ENCODE peak calls at places on chromosomes 3 and 15, in five cellular contexts. U, N, W, Y and P are unnamed samples.

GRCh38 chr3:13119471-13120220 is 46.4 kb upstream of the IQSEC1 start:
- DNase-seq in Y (no peak), U (no peak), N (no peak), W (no peak), P (no peak)

GRCh38 chr3:5264093-5264610 is 76.6 kb downstream of the EDEM1 start:
- DNase-seq in U (no peak), W (peak; percentile 11), N (no peak), Y (no peak), P (no peak)

GRCh38 chr3:128133273-128133883 is 9.8 kb upstream of the RUVBL1 start:
- DNase-seq in Y (no peak), W (peak; percentile 53), N (no peak), U (peak; percentile 84), P (no peak)

GRCh38 chr3:27729748-27730611 is 7.9 kb upstream of the EOMES start:
- DNase-seq in N (no peak), Y (no peak), U (peak; percentile 54), W (no peak), P (no peak)

GRCh38 chr3:197558000-197558399 is 2.2 kb upstream of the BDH1 start:
- DNase-seq in W (no peak), N (no peak), Y (no peak), U (no peak), P (no peak)

GRCh38 chr3:184325715-184326114 is 11.3 kb downstream of the EIF4G1 start:
- DNase-seq in U (no peak), N (no peak), Y (no peak), W (no peak), P (no peak)

GRCh38 chr15:79171320-79172031 is 80.9 kb upstream of the RASGRF1 start:
- DNase-seq in W (no peak), Y (no peak), U (no peak), N (no peak), P (no peak)

GRCh38 chr15:28873585-28874139 is 12.1 kb upstream of the APBA2 start:
- DNase-seq in Y (no peak), N (no peak), U (no peak), W (no peak), P (no peak)

GRCh38 chr3:197718904-197719303 is 17.8 kb downstream of the RUBCN start:
- DNase-seq in U (peak; percentile 24), N (no peak), W (peak; percentile 92), Y (no peak), P (no peak)

GRCh38 chr15:99568548-99569352 is 3.0 kb downstream of the MEF2A start:
- DNase-seq in W (no peak), N (no peak), Y (no peak), U (no peak), P (no peak)

GRCh38 chr15:53837263-53837662 is 77.8 kb upstream of the WDR72 start:
- DNase-seq in Y (no peak), N (no peak), W (peak; percentile 18), U (no peak), P (no peak)

GRCh38 chr15:64013179-64014043 is 32.9 kb downstream of the DAPK2 start:
- DNase-seq in Y (no peak), N (no peak), U (no peak), W (no peak), P (no peak)

GRCh38 chr3:171044828-171045793 is 18.6 kb upstream of the SLC2A2 start:
- DNase-seq in W (peak; percentile 81), U (peak; percentile 91), Y (no peak), N (no peak), P (no peak)

GRCh38 chr3:141094851-141095545 is 43.9 kb downstream of the SPSB4 start:
- DNase-seq in W (no peak), N (peak; percentile 82), Y (peak; percentile 81), U (peak; percentile 73), P (peak; percentile 93)

GRCh38 chr15:60752973-60753720 is 274.2 kb upstream of the ICE2 start:
- DNase-seq in N (no peak), Y (no peak), W (no peak), U (peak; percentile 59), P (no peak)

DNA sequence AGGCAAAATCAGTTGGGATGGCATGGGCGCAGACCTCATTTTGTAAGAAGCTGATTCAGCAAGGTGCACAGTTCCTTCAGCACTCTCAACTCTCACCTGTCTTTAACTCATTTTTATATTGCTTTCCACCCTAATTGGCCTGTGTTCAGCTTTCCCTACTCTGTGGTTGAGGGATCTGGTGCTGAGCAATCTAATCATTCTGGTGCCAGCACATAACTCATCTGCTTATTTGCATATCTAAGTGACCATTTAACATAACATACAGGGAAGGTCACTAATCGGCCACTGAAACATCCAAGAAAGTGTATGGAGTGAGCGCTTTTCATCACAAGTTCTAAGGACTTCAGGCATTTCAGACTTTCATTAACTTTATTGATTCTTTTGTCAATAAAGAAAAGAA is 303.4 kb upstream of the ROPN1 start:
- DNase-seq in U (no peak), W (no peak), Y (no peak), N (no peak), P (no peak)
- H3K4me1 ChIP-seq in U (no peaks in the 10 kb centered on the region), W (peaks cover 9% of the 10 kb centered on the region), Y (no peaks in the 10 kb centered on the region), N (peaks cover 47% of the 10 kb centered on the region), P (peaks cover 10% of the 10 kb centered on the region)

DNA sequence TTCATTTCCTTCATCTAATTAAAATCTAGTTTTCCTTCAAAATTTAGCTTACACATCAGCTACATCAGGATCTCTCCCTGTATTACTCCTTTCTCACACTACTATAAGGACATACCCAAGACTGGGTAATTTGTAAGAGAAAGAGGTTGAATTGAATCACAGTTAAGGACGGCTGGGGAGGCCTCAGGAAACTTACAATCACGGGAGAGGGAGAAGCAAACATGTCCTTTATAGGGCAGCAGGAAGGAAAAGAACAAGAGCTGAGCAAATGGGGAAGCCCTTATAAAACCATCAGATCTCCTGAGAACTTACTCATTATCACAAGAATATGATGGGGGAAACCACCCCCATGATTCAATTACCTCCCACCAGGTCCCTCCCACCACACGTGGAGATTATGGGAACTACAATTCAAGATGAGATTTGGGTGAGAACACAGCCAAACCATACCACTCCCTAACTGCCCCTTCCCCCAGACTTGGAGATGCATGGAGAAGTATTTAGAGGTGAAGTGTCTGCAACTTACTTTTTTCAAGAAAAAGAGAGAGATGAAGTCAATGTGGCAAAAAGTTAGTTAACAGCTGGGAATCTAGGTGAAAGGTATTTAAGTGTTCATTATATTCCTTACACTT is 21.3 kb downstream of the PRTG start:
- DNase-seq in W (no peak), U (no peak), Y (no peak), N (no peak), P (no peak)
- H3K4me3 ChIP-seq in W (no peak overlapping the region), U (no peak overlapping the region), Y (no peak overlapping the region), N (no peak overlapping the region), P (no peak overlapping the region)

DNA sequence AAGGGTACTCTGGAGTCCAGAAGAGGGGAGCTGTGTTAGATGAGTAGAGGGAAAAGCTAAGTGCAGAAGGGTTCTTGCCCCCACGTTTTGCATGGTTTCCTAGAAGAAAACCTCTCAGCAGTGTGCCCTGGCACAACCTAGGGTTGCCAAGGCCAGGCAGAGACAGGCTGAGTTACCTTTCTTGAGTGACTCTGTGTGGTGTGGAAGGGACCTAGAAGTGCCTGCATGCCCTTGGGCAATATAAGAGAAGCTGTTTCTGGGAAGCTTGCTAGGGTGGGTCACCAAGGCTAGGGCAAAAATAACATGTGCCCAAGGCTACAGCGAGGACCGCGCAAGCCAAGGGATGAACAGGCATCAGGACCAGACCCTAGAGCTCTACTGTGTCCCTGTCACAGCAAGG is 3.4 kb upstream of the SAMD7 start:
- DNase-seq in Y (no peak), U (no peak), N (no peak), W (no peak), P (no peak)
- H3K27ac ChIP-seq in Y (no peak overlapping the region), U (no peak overlapping the region), N (no peak overlapping the region), W (no peak overlapping the region), P (no peak overlapping the region)

DNA sequence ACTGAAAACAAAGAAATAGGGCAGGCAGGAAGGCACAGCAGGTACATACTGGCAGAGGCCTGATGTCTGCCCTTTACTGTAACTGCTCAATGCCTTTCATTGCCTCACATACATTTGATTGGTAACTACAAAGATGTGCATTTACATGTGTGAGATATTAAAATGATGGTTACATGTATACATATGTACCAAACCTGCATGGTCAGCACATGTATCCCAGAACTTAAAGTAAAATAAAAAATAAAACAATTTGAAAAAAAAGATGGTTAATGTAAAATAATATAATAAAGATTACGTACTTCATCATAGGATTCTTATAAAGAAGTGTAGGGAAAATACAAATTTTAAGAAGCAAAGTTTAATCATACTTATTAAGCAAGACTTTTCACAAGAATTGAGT is 15.1 kb downstream of the SSR3 start:
- DNase-seq in W (no peak), Y (no peak), U (no peak), N (no peak), P (no peak)
- H3K4me1 ChIP-seq in W (peaks cover 33% of the 10 kb centered on the region), Y (peaks cover 18% of the 10 kb centered on the region), U (peaks cover 7% of the 10 kb centered on the region), N (peaks cover 54% of the 10 kb centered on the region), P (peaks cover 53% of the 10 kb centered on the region)

GRCh38 chr3:154122912-154123559 is 1.8 kb downstream of the ARHGEF26 start:
- DNase-seq in W (no peak), N (no peak), U (peak; percentile 47), Y (no peak), P (no peak)
- H3K4me3 ChIP-seq in W (peak overlapping the region; percentile 77), N (peak overlapping the region; percentile 88), U (peak overlapping the region; percentile 52), Y (peak overlapping the region; percentile 80), P (peak overlapping the region; percentile 59)

DNA sequence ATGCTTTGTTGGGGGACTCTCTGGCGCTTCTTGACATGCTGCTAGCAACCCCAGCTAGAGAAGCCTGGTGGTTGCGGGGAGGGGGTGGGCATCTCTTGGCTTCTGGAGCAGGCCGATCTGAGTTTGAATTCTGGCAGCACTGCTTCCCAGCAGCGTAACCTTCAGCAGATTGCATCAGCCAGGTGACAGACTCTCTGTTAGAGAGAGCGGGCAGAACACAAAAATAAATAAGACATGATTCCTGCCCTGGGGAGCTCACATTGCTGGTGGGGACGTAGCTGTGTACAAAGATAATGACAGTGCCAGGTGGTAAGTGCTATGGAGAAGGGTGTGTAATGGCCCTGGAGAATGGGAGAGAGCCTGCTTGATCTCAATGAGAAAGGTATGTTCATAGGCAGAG is 87.4 kb downstream of the THSD4 start:
- DNase-seq in Y (no peak), W (no peak), U (no peak), N (no peak), P (no peak)
- H3K27ac ChIP-seq in Y (no peak overlapping the region), W (peak overlapping the region; percentile 52), U (no peak overlapping the region), N (peak overlapping the region; percentile 45), P (no peak overlapping the region)

GRCh38 chr3:113243846-113244245 is 32.5 kb downstream of the BOC start:
- DNase-seq in W (no peak), Y (no peak), U (no peak), N (no peak), P (no peak)
- H3K4me1 ChIP-seq in W (peaks cover 6% of the 10 kb centered on the region), Y (no peaks in the 10 kb centered on the region), U (peaks cover 20% of the 10 kb centered on the region), N (peaks cover 40% of the 10 kb centered on the region), P (no peaks in the 10 kb centered on the region)

GRCh38 chr3:146218880-146219866 is 31.7 kb downstream of the PLSCR4 start:
- DNase-seq in U (peak; percentile 66), Y (peak; percentile 15), W (peak; percentile 40), N (no peak), P (peak; percentile 30)
- H3K4me3 ChIP-seq in U (no peak overlapping the region), Y (no peak overlapping the region), W (no peak overlapping the region), N (no peak overlapping the region), P (no peak overlapping the region)

GRCh38 chr3:144028798-144029411 is 57.3 kb downstream of the DIPK2A start:
- DNase-seq in U (no peak), N (no peak), Y (no peak), W (no peak), P (no peak)
- H3K27ac ChIP-seq in U (no peak overlapping the region), N (no peak overlapping the region), Y (no peak overlapping the region), W (no peak overlapping the region), P (no peak overlapping the region)

DNA sequence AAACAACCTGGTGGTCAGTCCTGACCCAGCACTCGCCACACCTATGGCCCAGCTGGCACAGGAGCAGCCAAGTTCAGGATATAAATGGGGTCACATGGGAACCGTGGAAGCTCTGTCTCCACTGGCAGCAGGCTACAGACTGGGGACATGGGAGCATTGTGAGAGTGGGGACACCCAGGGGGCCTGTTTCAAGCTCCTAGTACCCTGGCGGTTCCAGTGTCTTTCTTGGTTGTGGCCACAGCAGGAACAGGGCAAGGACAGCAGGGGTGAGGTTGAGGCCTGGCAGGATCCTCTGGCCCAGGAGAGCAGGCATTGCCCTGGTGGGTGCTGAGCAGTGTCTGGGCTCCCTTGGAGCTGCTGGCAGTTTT is 1.9 kb downstream of the CSK start:
- DNase-seq in W (no peak), U (no peak), N (no peak), Y (no peak), P (no peak)
- H3K4me1 ChIP-seq in W (peaks cover 22% of the 10 kb centered on the region), U (peaks cover 40% of the 10 kb centered on the region), N (peaks cover 81% of the 10 kb centered on the region), Y (peaks cover 69% of the 10 kb centered on the region), P (peaks cover 66% of the 10 kb centered on the region)